ENCODE peak calls at places on chromosomes 7 and 10, in seven cellular contexts. O is GM06990, W is PC-9, E is endodermal cell, P is uterus, M is kidney epithelial cell, C is RWPE1. Q is an unnamed sample.

GRCh38 chr7:17530249-17530648 is 231.8 kb downstream of the AHR start:
- DNase-seq in P (no peak), M (no peak), O (no peak), E (no peak), W (no peak), C (no peak), Q (no peak)

GRCh38 chr10:35005868-35006267 is 84.3 kb downstream of the CUL2 start:
- DNase-seq in C (peak), W (peak), O (no peak), E (no peak), M (peak), P (no peak), Q (no peak)

GRCh38 chr10:119686465-119687191 is 35.4 kb downstream of the BAG3 start:
- DNase-seq in M (no peak), O (peak), P (peak), W (peak), C (peak), E (peak), Q (peak)

GRCh38 chr7:4880218-4880617 is 3.3 kb downstream of the RADIL start:
- DNase-seq in W (no peak), C (no peak), O (no peak), M (no peak), E (no peak), P (no peak), Q (no peak)

GRCh38 chr7:84060760-84061261 is 133.8 kb downstream of the SEMA3A start:
- DNase-seq in P (no peak), E (no peak), M (no peak), O (no peak), C (peak), W (no peak), Q (no peak)

GRCh38 chr7:44313016-44313415 is 12.4 kb downstream of the CAMK2B start:
- DNase-seq in M (no peak), P (no peak), W (no peak), C (no peak), O (no peak), E (no peak), Q (no peak)

GRCh38 chr7:105295626-105296352 is 92.9 kb downstream of the SRPK2 start:
- DNase-seq in E (no peak), M (no peak), P (no peak), C (no peak), W (no peak), O (no peak), Q (no peak)

GRCh38 chr10:23157691-23158369 is 34.3 kb upstream of the PTF1A start:
- DNase-seq in M (peak), W (no peak), C (peak), P (no peak), O (no peak), E (peak), Q (no peak)

GRCh38 chr7:45077579-45077978 is 11.2 kb downstream of the NACAD start:
- DNase-seq in C (no peak), M (no peak), O (no peak), P (no peak), W (no peak), E (no peak), Q (no peak)

GRCh38 chr10:60236869-60237524 is 152.7 kb downstream of the ANK3 start:
- DNase-seq in M (no peak), P (no peak), W (no peak), O (peak), C (no peak), E (no peak), Q (no peak)

GRCh38 chr7:155763721-155764431 is 48.4 kb downstream of the SHH start:
- DNase-seq in P (no peak), O (peak), E (no peak), C (no peak), M (no peak), W (no peak), Q (no peak)

GRCh38 chr10:71975087-71975890 is 11.1 kb downstream of the CHST3 start:
- DNase-seq in C (no peak), E (no peak), M (no peak), O (no peak), P (no peak), W (peak), Q (no peak)

GRCh38 chr10:112792487-112793196 is 157.4 kb upstream of the TCF7L2 start:
- DNase-seq in W (no peak), P (peak), C (no peak), O (no peak), E (no peak), M (no peak), Q (peak)

GRCh38 chr10:45261946-45262345 is 53.5 kb downstream of the OR13A1 start:
- DNase-seq in P (no peak), W (no peak), M (no peak), E (no peak), C (no peak), O (no peak), Q (no peak)

GRCh38 chr7:4715385-4715770 is 33.3 kb downstream of the FOXK1 start:
- DNase-seq in P (peak), O (no peak), C (peak), W (peak), E (no peak), M (no peak), Q (no peak)

GRCh38 chr7:95718556-95719410 is 53.6 kb upstream of the DYNC1I1 start:
- DNase-seq in P (no peak), M (no peak), E (no peak), C (peak), O (no peak), W (no peak), Q (no peak)

GRCh38 chr10:91579351-91579985 is 53.4 kb downstream of the PPP1R3C start:
- DNase-seq in C (no peak), O (no peak), P (no peak), E (no peak), W (no peak), M (no peak), Q (no peak)

GRCh38 chr10:23514321-23514720 is 75.4 kb downstream of the OTUD1 start:
- DNase-seq in W (peak), E (no peak), P (no peak), C (peak), O (no peak), M (no peak), Q (no peak)

GRCh38 chr7:105014725-105015630 is 973 bp downstream of the KMT2E start:
- DNase-seq in P (peak), O (peak), W (peak), C (peak), E (peak), M (no peak), Q (no peak)

GRCh38 chr10:118754132-118754555 is 626 bp downstream of the CACUL1 start:
- DNase-seq in P (peak), C (peak), O (peak), M (no peak), W (peak), E (peak), Q (no peak)

GRCh38 chr10:124596116-124596785 is 134.6 kb downstream of the LHPP start:
- DNase-seq in E (no peak), O (no peak), W (no peak), C (no peak), M (no peak), P (no peak), Q (no peak)

GRCh38 chr7:2465928-2466327 is 10.3 kb downstream of the GRIFIN start:
- DNase-seq in P (no peak), E (no peak), W (no peak), C (no peak), O (no peak), M (no peak), Q (no peak)

GRCh38 chr7:40763319-40764287 is 628.8 kb downstream of the SUGCT start:
- DNase-seq in P (no peak), W (no peak), E (no peak), O (no peak), M (no peak), C (no peak), Q (no peak)

DNA sequence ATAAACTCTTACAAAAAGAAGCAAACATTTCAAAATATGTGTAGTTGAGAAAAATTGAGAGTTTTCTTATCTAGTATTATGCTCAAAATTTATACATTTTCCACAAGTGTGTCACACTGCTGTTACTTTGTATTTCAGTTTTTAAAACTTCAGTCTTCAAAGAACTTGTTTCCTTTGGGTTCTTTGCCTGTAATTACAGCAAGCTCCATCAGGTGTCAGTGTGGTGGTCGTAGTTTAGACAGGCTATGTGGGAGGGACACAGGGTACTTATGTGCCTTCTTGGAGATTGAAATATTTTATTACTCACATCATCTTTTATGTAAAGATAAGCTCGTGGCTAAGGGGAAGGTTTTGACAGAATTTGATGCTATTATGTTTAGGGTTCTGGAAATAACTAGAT is 360.5 kb downstream of the FGFR2 start:
- DNase-seq in W (no peak), E (no peak), P (no peak), O (no peak), C (no peak), M (no peak), Q (no peak)
- TF ChIP-seq CTCF in W (no peak), E (peak), P (no peak), O (no peak), C (no peak), M (no peak), Q (no peak)

DNA sequence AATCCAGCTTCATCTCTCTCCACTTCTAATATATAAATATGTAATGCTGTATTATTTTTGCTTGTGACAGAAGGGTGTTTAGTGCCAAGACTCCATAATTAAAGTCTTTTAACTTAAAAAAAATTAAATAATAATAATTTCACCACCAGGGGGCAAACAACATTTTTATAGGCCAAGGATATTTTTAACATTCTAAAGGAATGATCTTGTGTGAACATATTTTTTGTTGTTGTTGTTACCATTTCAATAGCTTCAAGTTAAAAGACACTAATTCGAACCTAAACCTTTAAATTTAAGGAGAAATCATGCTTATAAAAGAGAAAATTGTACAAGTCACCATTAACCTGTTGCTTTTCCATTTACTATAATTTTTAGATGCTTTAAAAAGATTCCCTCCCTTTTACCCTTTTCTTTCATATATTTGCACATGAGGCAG is 7.5 kb upstream of the DNAJC1 start:
- DNase-seq in O (no peak), M (no peak), C (no peak), W (no peak), P (no peak), E (no peak), Q (no peak)
- TF ChIP-seq CTCF in O (peak), M (peak), C (no peak), W (peak), P (peak), E (peak), Q (peak)

GRCh38 chr7:97973206-97973658 is 16.8 kb downstream of the OCM2 start:
- DNase-seq in O (no peak), C (no peak), E (peak), W (no peak), P (no peak), M (no peak), Q (no peak)

GRCh38 chr7:97971120-97971989 is 18.6 kb downstream of the OCM2 start:
- DNase-seq in C (peak), O (peak), M (no peak), W (no peak), P (no peak), E (no peak), Q (no peak)

DNA sequence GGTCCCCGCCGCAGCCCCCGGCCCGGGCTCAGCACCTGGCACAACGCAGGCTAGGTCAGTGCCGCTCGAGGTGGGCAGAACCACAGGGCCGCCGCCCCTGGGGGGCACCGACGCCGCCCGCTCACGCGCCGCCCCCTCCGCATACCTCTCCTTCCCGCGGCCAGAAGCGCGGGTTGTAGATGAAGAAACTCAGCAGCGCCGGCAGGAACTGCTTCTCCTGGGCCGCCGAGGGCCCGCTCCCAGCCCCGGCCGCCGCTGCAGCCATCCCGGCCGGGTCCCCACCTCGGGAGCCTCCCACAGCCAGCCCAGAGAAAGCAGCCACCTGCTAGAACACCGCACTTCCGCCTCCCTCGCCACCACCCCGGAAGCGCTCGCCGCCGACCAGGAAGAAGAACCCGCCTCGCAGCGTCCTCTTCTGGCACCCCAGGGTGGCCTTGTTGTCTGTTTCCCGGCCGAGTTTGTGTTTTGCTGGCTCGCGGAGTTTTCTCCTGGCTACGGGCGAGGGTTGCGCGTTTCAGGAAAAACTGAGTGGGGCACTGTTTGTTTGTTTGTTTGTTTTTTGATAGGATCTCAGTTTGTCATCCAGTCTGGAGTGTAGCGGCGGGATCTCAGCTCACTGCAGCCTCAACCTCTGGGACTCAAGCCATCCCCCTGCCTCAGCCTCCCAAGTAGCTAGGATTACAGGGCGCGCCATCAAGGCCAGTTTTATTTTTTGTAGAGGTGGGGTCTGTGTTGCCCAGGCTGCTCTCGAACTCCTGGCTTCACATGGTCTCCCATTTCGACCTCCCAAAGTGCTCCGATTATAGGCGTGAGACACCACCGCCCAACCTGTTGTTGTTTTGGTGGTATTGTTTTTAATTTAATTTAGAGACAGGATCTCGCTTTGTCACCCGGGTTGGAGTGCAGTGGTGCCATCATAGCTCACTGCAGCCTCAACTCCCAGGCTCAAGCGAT is 17.7 kb downstream of the OCM2 start:
- DNase-seq in E (peak), W (peak), P (peak), C (peak), O (peak), M (peak), Q (peak)
- TF ChIP-seq CTCF in E (peak), W (no peak), P (no peak), C (peak), O (peak), M (peak), Q (peak)

GRCh38 chr7:78019457-78020130 is 221.0 kb downstream of the PHTF2 start:
- DNase-seq in W (peak), E (peak), P (peak), O (peak), C (peak), M (no peak), Q (peak)
- TF ChIP-seq CTCF in W (no peak), E (peak), P (peak), O (peak), C (no peak), M (peak), Q (peak)

GRCh38 chr10:31322647-31323046 is 3.6 kb downstream of the ZEB1 start:
- DNase-seq in C (no peak), P (no peak), M (no peak), O (no peak), E (no peak), W (no peak), Q (no peak)
- TF ChIP-seq CTCF in C (no peak), P (peak), M (peak), O (peak), E (peak), W (no peak), Q (peak)